ENCODE peak calls at places on chromosomes 5 and 9, in four cellular contexts. M is HS-5, D is hepatocyte, V is activated T-cell treated with anti-CD3 and anti-CD28 coated beads for 1 hour. J is an unnamed sample.

GRCh38 chr5:143177263-143177994 is 226.1 kb downstream of the NR3C1 start:
- DNase-seq in M (peak), D (peak), V (no peak), J (no peak)

GRCh38 chr9:37302277-37302676 is 120.2 kb upstream of the GRHPR start:
- DNase-seq in M (no peak), D (no peak), V (no peak), J (no peak)

GRCh38 chr9:12716823-12717222 is 23.6 kb downstream of the TYRP1 start:
- DNase-seq in M (no peak), D (no peak), V (no peak), J (no peak)

GRCh38 chr9:125240649-125240999 is 519 bp downstream of the HSPA5 start:
- DNase-seq in M (no peak), D (no peak), V (peak), J (no peak)

GRCh38 chr5:111942214-111942613 is 185.2 kb upstream of the NREP start:
- DNase-seq in M (no peak), D (no peak), V (no peak), J (no peak)

GRCh38 chr5:1104327-1105006 is 7.4 kb downstream of the SLC12A7 start:
- DNase-seq in M (no peak), D (no peak), V (no peak), J (no peak)

GRCh38 chr9:96453625-96454024 is 3.7 kb downstream of the HABP4 start:
- DNase-seq in M (no peak), D (peak), V (no peak), J (no peak)

GRCh38 chr9:127989094-127989493 is 8.3 kb upstream of the EEIG1 start:
- DNase-seq in M (no peak), D (no peak), V (no peak), J (no peak)

GRCh38 chr9:70474413-70474812 is 60.0 kb upstream of the KLF9 start:
- DNase-seq in M (no peak), D (no peak), V (no peak), J (no peak)

GRCh38 chr5:132059043-132059695 is 1.3 kb upstream of the IL3 start:
- DNase-seq in M (no peak), D (no peak), V (no peak), J (no peak)

GRCh38 chr5:16574789-16575785 is 41.7 kb downstream of the RETREG1 start:
- DNase-seq in M (peak), D (no peak), V (no peak), J (no peak)

GRCh38 chr9:93306081-93306480 is 122.1 kb downstream of the WNK2 start:
- DNase-seq in M (no peak), D (no peak), V (no peak), J (no peak)

GRCh38 chr5:54577542-54577941 is 60.0 kb downstream of the SNX18 start:
- DNase-seq in M (no peak), D (no peak), V (no peak), J (no peak)

GRCh38 chr5:113489299-113489698 is 1.0 kb upstream of the MCC start:
- DNase-seq in M (peak), D (peak), V (no peak), J (no peak)

GRCh38 chr9:123724211-123724831 is 205.6 kb downstream of the DENND1A start:
- DNase-seq in M (no peak), D (peak), V (no peak), J (no peak)

GRCh38 chr9:2859776-2860379 is 16.0 kb upstream of the PUM3 start:
- DNase-seq in M (no peak), D (peak), V (peak), J (no peak)

GRCh38 chr5:125337222-125337768 is 590.9 kb upstream of the ZNF608 start:
- DNase-seq in M (no peak), D (no peak), V (no peak), J (no peak)

GRCh38 chr5:179716286-179716685 is 16.3 kb upstream of the MAML1 start:
- DNase-seq in M (no peak), D (no peak), V (no peak), J (no peak)

GRCh38 chr5:172972557-172972956 is 11.0 kb upstream of the ATP6V0E1 start:
- DNase-seq in M (no peak), D (no peak), V (no peak), J (no peak)

GRCh38 chr5:5583832-5584231 is 161.4 kb downstream of the ICE1 start:
- DNase-seq in M (no peak), D (no peak), V (no peak), J (no peak)

GRCh38 chr5:91328743-91329142 is 54.4 kb downstream of the ARRDC3 start:
- DNase-seq in M (no peak), D (peak), V (no peak), J (no peak)

GRCh38 chr9:131277673-131278420 is 1.5 kb upstream of the FAM78A start:
- DNase-seq in M (peak), D (peak), V (peak), J (no peak)

GRCh38 chr5:90056911-90057705 is 352.4 kb downstream of the CETN3 start:
- DNase-seq in M (no peak), D (no peak), V (no peak), J (no peak)

J was measured in CMK.